ENCODE peak calls at places on chromosomes 1 and 21, in six cellular contexts. T is kidney epithelial cell, B is lower lobe of right lung, O is ovary, H is adrenal gland, K is heart right ventricle. I is an unnamed sample.

GRCh38 chr1:161305872-161306519 is 3.8 kb downstream of the MPZ start:
- DNase-seq in B (peak; percentile 93), H (peak; percentile 77), K (peak; percentile 77), T (no peak), O (peak; percentile 79), I (no peak)

GRCh38 chr21:45386728-45387371 is 18.1 kb upstream of the COL18A1 start:
- DNase-seq in H (peak; percentile 78), O (peak; percentile 91), K (peak; percentile 54), B (peak; percentile 44), T (no peak), I (peak; percentile 51)

GRCh38 chr1:207612762-207613161 is 32.2 kb upstream of the CR1L start:
- DNase-seq in T (no peak), B (no peak), H (no peak), O (no peak), K (no peak), I (no peak)

GRCh38 chr1:168811213-168811612 is 82.2 kb upstream of the DPT start:
- DNase-seq in T (peak; percentile 26), H (no peak), B (no peak), O (no peak), K (no peak), I (peak; percentile 61)

GRCh38 chr1:201686709-201687455 is 142.1 kb upstream of the IPO9 start:
- DNase-seq in T (peak; percentile 68), H (no peak), K (no peak), B (no peak), O (no peak), I (peak; percentile 64)

GRCh38 chr1:196056966-196057365 is 551.3 kb downstream of the KCNT2 start:
- DNase-seq in K (no peak), O (no peak), H (no peak), T (no peak), B (no peak), I (no peak)

GRCh38 chr1:117098287-117098890 is 23.2 kb downstream of the TRIM45 start:
- DNase-seq in T (no peak), O (no peak), H (no peak), K (no peak), B (no peak), I (no peak)

GRCh38 chr1:32101233-32101681 is 6.6 kb upstream of the KPNA6 start:
- DNase-seq in B (no peak), O (no peak), T (no peak), H (no peak), K (no peak), I (peak; percentile 51)

GRCh38 chr1:186404454-186405051 is 28.9 kb downstream of the ODR4 start:
- DNase-seq in O (no peak), H (no peak), K (no peak), B (no peak), T (no peak), I (peak; percentile 71)

GRCh38 chr1:200837931-200838571 is 34.7 kb upstream of the GPR25 start:
- DNase-seq in T (no peak), K (no peak), H (no peak), O (no peak), B (no peak), I (peak; percentile 45)

GRCh38 chr1:33429846-33430750 is 797 bp downstream of the PHC2 start:
- DNase-seq in K (peak; percentile 58), H (peak; percentile 56), B (peak; percentile 60), O (peak; percentile 67), T (no peak), I (peak; percentile 39)

GRCh38 chr21:43194303-43195130 is 25.7 kb downstream of the CRYAA start:
- DNase-seq in O (no peak), H (no peak), B (no peak), T (no peak), K (no peak), I (no peak)

DNA sequence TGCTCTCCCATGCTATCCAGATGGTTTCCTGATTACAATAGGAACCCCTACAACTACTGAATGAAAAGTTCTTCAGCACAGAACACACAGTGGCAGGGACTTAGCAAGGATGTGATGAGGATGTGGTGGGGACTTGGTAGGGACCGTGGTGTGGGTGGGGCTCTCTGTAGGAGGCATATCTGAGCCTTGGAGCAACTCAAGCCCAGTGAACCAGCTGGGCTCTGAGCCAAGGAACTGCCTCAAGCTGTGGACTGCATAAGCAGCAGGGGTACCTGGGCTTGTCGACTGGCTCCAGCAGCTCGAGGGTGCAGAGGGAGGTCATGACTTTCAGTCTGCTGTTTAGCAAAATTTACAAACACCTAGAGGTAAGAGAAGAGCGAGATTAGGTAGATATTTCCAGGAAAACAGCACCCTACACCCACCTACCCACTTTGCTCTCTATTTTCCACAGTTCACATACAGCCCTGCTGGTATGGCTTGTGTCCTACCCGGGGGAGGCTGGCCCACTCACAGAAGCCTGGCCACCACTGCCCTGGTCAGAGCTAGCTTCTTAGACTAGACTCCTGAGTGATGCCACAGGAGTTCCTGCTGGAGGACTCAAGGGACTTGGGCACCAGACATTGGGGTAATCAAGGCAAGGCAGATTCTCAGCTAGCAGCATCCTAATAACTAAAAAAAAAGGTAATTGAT is 86.8 kb upstream of the GCLM start:
- DNase-seq in O (no peak), K (no peak), T (no peak), B (no peak), H (no peak), I (peak; percentile 36)
- TF ChIP-seq CTCF in O (no peak), K (no peak), T (no peak), B (no peak), H (no peak), I (no peak)

DNA sequence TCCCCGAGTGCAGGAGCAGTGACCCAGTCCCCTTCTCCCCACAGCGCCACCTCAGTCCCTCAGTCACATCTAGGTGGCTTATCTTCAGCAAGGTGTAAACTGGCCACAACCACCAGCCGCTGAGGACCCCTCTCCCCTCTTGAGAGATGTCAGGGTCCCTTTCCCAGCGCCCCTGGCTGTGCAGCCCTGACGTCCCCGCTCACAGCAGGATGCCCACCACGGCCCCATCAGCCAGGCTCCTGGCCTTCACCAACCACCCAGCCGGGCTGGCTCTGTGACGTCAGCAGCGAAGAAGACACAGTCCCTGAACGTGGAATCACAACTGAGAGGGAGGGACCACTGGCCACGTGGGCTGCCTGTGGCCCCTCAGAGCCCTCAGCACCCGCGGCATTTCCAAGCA is 249.4 kb downstream of the NPHP4 start:
- DNase-seq in O (no peak), K (no peak), H (no peak), B (peak; percentile 38), T (no peak), I (no peak)
- TF ChIP-seq CTCF in O (no peak), K (no peak), H (no peak), B (no peak), T (no peak), I (no peak)

DNA sequence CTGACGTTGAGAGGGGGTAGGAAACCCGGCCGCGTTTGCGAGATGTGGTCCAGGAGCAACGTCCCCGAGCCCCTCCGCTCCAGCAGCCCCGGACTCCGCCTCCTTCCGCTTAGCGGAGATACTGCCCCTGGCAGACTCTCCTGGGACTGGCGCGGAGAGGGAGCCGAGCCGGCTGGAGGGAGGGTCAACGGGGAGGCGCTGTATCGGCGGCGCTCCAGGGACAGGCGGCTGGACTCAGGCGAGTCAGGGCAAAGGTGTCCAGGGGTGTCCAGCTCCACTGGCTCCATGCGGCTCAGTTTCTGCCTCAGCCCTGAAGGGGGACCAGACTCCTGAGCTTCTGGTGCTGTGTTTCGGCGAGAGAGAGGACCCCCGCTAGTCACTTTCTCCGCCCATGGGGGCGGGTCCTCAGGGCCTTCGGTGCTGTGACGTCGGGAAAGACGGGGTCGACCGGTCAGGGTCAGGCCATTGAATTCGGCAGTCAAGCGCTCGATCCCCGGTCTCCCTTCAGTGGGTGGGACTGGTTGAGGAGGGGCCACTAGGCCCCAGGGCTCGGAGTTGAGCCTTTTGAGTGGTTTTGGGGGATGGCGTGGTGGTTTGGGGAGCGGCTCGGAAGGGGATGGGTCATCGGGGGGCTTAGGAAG is 2.8 kb upstream of the LIX1L start:
- DNase-seq in T (no peak), O (peak; percentile 91), B (peak; percentile 83), H (peak; percentile 82), K (peak; percentile 88), I (no peak)
- TF ChIP-seq CTCF in T (peak; percentile 24), O (peak; percentile 34), B (peak; percentile 31), H (peak; percentile 32), K (peak; percentile 25), I (no peak)

DNA sequence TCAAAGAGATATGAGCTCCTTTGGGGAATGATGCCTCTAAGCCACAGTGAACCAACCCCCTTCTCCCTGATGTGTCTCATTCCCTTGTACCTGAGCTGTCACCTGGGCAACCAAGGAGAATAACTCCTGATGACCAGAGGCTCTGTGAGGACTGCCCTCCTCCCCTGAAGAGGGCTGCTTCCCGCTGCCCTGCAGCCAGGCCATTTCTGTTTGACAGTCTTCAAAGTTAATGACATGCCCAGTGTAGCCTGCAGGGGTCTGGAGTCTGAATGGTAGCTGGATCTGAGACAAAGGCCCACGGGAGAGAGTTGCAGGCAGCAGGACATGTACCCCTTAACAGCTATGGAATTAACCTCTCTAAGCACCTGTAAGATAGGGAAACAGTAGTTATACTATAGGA is 3.4 kb upstream of the SLFNL1 start:
- DNase-seq in H (no peak), B (no peak), K (no peak), O (no peak), T (no peak), I (no peak)
- TF ChIP-seq CTCF in H (no peak), B (no peak), K (no peak), O (no peak), T (no peak), I (no peak)

GRCh38 chr1:47797555-47797954 is 199.6 kb downstream of the TRABD2B start:
- DNase-seq in T (no peak), H (peak; percentile 7), O (no peak), K (no peak), B (no peak), I (peak; percentile 23)

GRCh38 chr1:47794081-47794480 is 203.1 kb downstream of the TRABD2B start:
- DNase-seq in K (no peak), O (no peak), B (no peak), H (no peak), T (no peak), I (no peak)

GRCh38 chr1:47794530-47794929 is 202.7 kb downstream of the TRABD2B start:
- DNase-seq in O (no peak), B (no peak), K (no peak), H (no peak), T (no peak), I (no peak)

GRCh38 chr1:47795102-47795501 is 202.1 kb downstream of the TRABD2B start:
- DNase-seq in T (no peak), O (no peak), B (no peak), K (no peak), H (no peak), I (no peak)

DNA sequence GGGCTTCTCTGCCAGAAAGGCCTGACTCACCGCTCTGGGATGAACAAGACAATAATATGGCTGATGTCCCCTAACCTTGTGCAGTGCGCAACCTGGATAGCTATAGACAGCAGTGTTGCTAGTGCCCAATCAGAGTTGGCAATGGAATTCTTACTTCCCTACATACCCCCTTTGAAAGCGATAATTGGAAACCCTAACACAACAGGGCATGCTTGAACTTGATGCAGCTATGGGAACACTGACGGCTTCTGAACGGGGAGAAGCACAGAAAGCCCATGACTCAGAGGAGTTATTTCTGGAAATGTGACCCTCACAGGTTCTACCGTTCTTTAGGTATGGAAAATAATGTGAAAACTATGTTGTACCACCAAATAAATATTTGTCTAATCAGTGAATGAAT is 200.6 kb downstream of the TRABD2B start:
- DNase-seq in H (no peak), O (no peak), B (no peak), K (no peak), T (no peak), I (peak; percentile 83)
- TF ChIP-seq CTCF in H (no peak), O (no peak), B (no peak), K (no peak), T (no peak), I (no peak)